ENCODE peak calls at places on chromosomes 6 and 20, in four cellular contexts. O is occipital lobe, S is NCI-H1417, A is NAMALWA. I is an unnamed sample.

GRCh38 chr20:8228315-8228714 is 96.2 kb downstream of the PLCB1 start:
- DNase-seq in S (no peak), A (no peak), O (no peak), I (no peak)

GRCh38 chr6:72619883-72620696 is 1.8 kb upstream of the KCNQ5 start:
- DNase-seq in A (peak), O (peak), S (peak), I (peak)

GRCh38 chr6:160972111-160972510 is 19.5 kb upstream of the MAP3K4 start:
- DNase-seq in O (no peak), A (no peak), S (no peak), I (no peak)

GRCh38 chr6:100300221-100300736 is 164.4 kb downstream of the SIM1 start:
- DNase-seq in O (no peak), A (no peak), S (no peak), I (peak)

GRCh38 chr6:31400467-31401289 is 2.7 kb upstream of the MICA start:
- DNase-seq in S (no peak), A (peak), O (peak), I (peak)

GRCh38 chr6:126475449-126475848 is 135.5 kb downstream of the CENPW start:
- DNase-seq in S (no peak), O (no peak), A (no peak), I (peak)

GRCh38 chr20:10304474-10305046 is 85.9 kb downstream of the SNAP25 start:
- DNase-seq in O (no peak), A (no peak), S (no peak), I (no peak)

GRCh38 chr6:89934685-89935366 is 40.6 kb downstream of the GJA10 start:
- DNase-seq in S (no peak), A (no peak), O (no peak), I (no peak)

GRCh38 chr20:48638546-48638945 is 189.3 kb downstream of the PREX1 start:
- DNase-seq in O (no peak), A (no peak), S (no peak), I (no peak)

GRCh38 chr6:169921227-169921626 is 169.8 kb downstream of the ERMARD start:
- DNase-seq in A (no peak), O (no peak), S (no peak), I (no peak)